ENCODE peak calls at places on chromosomes 1 and 21, in five cellular contexts. One of them, this sample, is unnamed.

GRCh38 chr1:234369784-234370183 is 3.5 kb upstream of the COA6 start:
- DNase-seq in hippocampal formation: no peak
- DNase-seq in astrocyte of the spinal cord: peak; percentile 3
- DNase-seq in HS-5: peak; percentile 42
- DNase-seq in NCI-H1436: no peak
- DNase-seq in this sample: no peak

GRCh38 chr1:208177656-208178055 is 66.5 kb downstream of the PLXNA2 start:
- DNase-seq in hippocampal formation: no peak
- DNase-seq in astrocyte of the spinal cord: no peak
- DNase-seq in HS-5: no peak
- DNase-seq in NCI-H1436: peak; percentile 93
- DNase-seq in this sample: no peak

GRCh38 chr1:31615414-31615813 is 2.1 kb upstream of the HCRTR1 start:
- DNase-seq in hippocampal formation: no peak
- DNase-seq in astrocyte of the spinal cord: no peak
- DNase-seq in HS-5: no peak
- DNase-seq in NCI-H1436: no peak
- DNase-seq in this sample: no peak

GRCh38 chr1:1989102-1989542 is 14.5 kb downstream of the CFAP74 start:
- DNase-seq in hippocampal formation: no peak
- DNase-seq in astrocyte of the spinal cord: no peak
- DNase-seq in HS-5: no peak
- DNase-seq in NCI-H1436: no peak
- DNase-seq in this sample: no peak

GRCh38 chr1:78141522-78142231 is 95.9 kb downstream of the GIPC2 start:
- DNase-seq in hippocampal formation: no peak
- DNase-seq in astrocyte of the spinal cord: no peak
- DNase-seq in HS-5: no peak
- DNase-seq in NCI-H1436: no peak
- DNase-seq in this sample: no peak

GRCh38 chr1:155127672-155128468 is at the start of gene EFNA1:
- DNase-seq in hippocampal formation: peak; percentile 81
- DNase-seq in astrocyte of the spinal cord: no peak
- DNase-seq in HS-5: no peak
- DNase-seq in NCI-H1436: peak; percentile 30
- DNase-seq in this sample: peak; percentile 67

GRCh38 chr1:169163059-169163458 is 56.6 kb downstream of the ATP1B1 start:
- DNase-seq in hippocampal formation: no peak
- DNase-seq in astrocyte of the spinal cord: no peak
- DNase-seq in HS-5: no peak
- DNase-seq in NCI-H1436: no peak
- DNase-seq in this sample: no peak

GRCh38 chr21:27275294-27275927 is 308.5 kb upstream of the ADAMTS5 start:
- DNase-seq in hippocampal formation: no peak
- DNase-seq in astrocyte of the spinal cord: peak; percentile 82
- DNase-seq in HS-5: peak; percentile 73
- DNase-seq in NCI-H1436: no peak
- DNase-seq in this sample: no peak

GRCh38 chr1:65441464-65441863 is 21.0 kb downstream of the LEPR start:
- DNase-seq in hippocampal formation: no peak
- DNase-seq in astrocyte of the spinal cord: no peak
- DNase-seq in HS-5: no peak
- DNase-seq in NCI-H1436: no peak
- DNase-seq in this sample: no peak

GRCh38 chr1:229093546-229094336 is 177.2 kb upstream of the RAB4A start:
- DNase-seq in hippocampal formation: no peak
- DNase-seq in astrocyte of the spinal cord: no peak
- DNase-seq in HS-5: no peak
- DNase-seq in NCI-H1436: no peak
- DNase-seq in this sample: no peak

GRCh38 chr1:244653439-244654283 is 735 bp downstream of the DESI2 start:
- DNase-seq in hippocampal formation: peak; percentile 17
- DNase-seq in astrocyte of the spinal cord: peak; percentile 20
- DNase-seq in HS-5: no peak
- DNase-seq in NCI-H1436: no peak
- DNase-seq in this sample: no peak

GRCh38 chr21:32867587-32867986 is 96.0 kb upstream of the PAXBP1 start:
- DNase-seq in hippocampal formation: no peak
- DNase-seq in astrocyte of the spinal cord: no peak
- DNase-seq in HS-5: no peak
- DNase-seq in NCI-H1436: no peak
- DNase-seq in this sample: no peak

GRCh38 chr1:116487016-116487415 is 83.8 kb downstream of the CD58 start:
- DNase-seq in hippocampal formation: no peak
- DNase-seq in astrocyte of the spinal cord: no peak
- DNase-seq in HS-5: no peak
- DNase-seq in NCI-H1436: no peak
- DNase-seq in this sample: no peak

GRCh38 chr1:185499986-185500626 is 183.1 kb upstream of the IVNS1ABP start:
- DNase-seq in hippocampal formation: no peak
- DNase-seq in astrocyte of the spinal cord: peak; percentile 96
- DNase-seq in HS-5: peak; percentile 75
- DNase-seq in NCI-H1436: no peak
- DNase-seq in this sample: no peak

GRCh38 chr1:92013923-92014322 is 15.9 kb upstream of the EPHX4 start:
- DNase-seq in hippocampal formation: no peak
- DNase-seq in astrocyte of the spinal cord: no peak
- DNase-seq in HS-5: no peak
- DNase-seq in NCI-H1436: no peak
- DNase-seq in this sample: no peak

GRCh38 chr1:172135923-172136610 is 284.4 kb upstream of the C1orf105 start:
- DNase-seq in hippocampal formation: no peak
- DNase-seq in astrocyte of the spinal cord: peak; percentile 79
- DNase-seq in HS-5: no peak
- DNase-seq in NCI-H1436: no peak
- DNase-seq in this sample: no peak

GRCh38 chr21:32062591-32063227 is 189.9 kb downstream of the HUNK start:
- DNase-seq in hippocampal formation: no peak
- DNase-seq in astrocyte of the spinal cord: no peak
- DNase-seq in HS-5: no peak
- DNase-seq in NCI-H1436: no peak
- DNase-seq in this sample: no peak

GRCh38 chr1:180155202-180155682 is 573 bp downstream of the QSOX1 start:
- DNase-seq in hippocampal formation: no peak
- DNase-seq in astrocyte of the spinal cord: no peak
- DNase-seq in HS-5: no peak
- DNase-seq in NCI-H1436: no peak
- DNase-seq in this sample: no peak

GRCh38 chr1:19437911-19438310 is 47.4 kb downstream of the CAPZB start:
- DNase-seq in hippocampal formation: no peak
- DNase-seq in astrocyte of the spinal cord: peak; percentile 89
- DNase-seq in HS-5: no peak
- DNase-seq in NCI-H1436: no peak
- DNase-seq in this sample: no peak

GRCh38 chr1:171985639-171986038 is 144.3 kb downstream of the DNM3 start:
- DNase-seq in hippocampal formation: peak; percentile 14
- DNase-seq in astrocyte of the spinal cord: no peak
- DNase-seq in HS-5: no peak
- DNase-seq in NCI-H1436: no peak
- DNase-seq in this sample: peak; percentile 46

GRCh38 chr1:153661111-153661708 is 2.7 kb downstream of the SNAPIN start:
- DNase-seq in hippocampal formation: no peak
- DNase-seq in astrocyte of the spinal cord: peak; percentile 67
- DNase-seq in HS-5: no peak
- DNase-seq in NCI-H1436: peak; percentile 17
- DNase-seq in this sample: no peak

GRCh38 chr1:180609643-180610555 is 21.9 kb upstream of the XPR1 start:
- DNase-seq in hippocampal formation: no peak
- DNase-seq in astrocyte of the spinal cord: no peak
- DNase-seq in HS-5: no peak
- DNase-seq in NCI-H1436: no peak
- DNase-seq in this sample: no peak

GRCh38 chr1:89735449-89735848 is 85.4 kb upstream of the LRRC8D start:
- DNase-seq in hippocampal formation: no peak
- DNase-seq in astrocyte of the spinal cord: no peak
- DNase-seq in HS-5: no peak
- DNase-seq in NCI-H1436: no peak
- DNase-seq in this sample: no peak

GRCh38 chr1:67726224-67726623 is 41.2 kb downstream of the GADD45A start:
- DNase-seq in hippocampal formation: no peak
- DNase-seq in astrocyte of the spinal cord: no peak
- DNase-seq in HS-5: peak; percentile 77
- DNase-seq in NCI-H1436: no peak
- DNase-seq in this sample: no peak

GRCh38 chr21:33543505-33544129 is 779 bp downstream of the SON start:
- DNase-seq in hippocampal formation: no peak
- DNase-seq in astrocyte of the spinal cord: no peak
- DNase-seq in HS-5: peak; percentile 38
- DNase-seq in NCI-H1436: peak; percentile 20
- DNase-seq in this sample: no peak

GRCh38 chr1:211135342-211135950 is 1.5 kb upstream of the KCNH1 start:
- DNase-seq in hippocampal formation: no peak
- DNase-seq in astrocyte of the spinal cord: peak; percentile 75
- DNase-seq in HS-5: peak; percentile 46
- DNase-seq in NCI-H1436: peak; percentile 66
- DNase-seq in this sample: no peak

GRCh38 chr1:157659576-157660247 is 40.9 kb downstream of the FCRL3 start:
- DNase-seq in hippocampal formation: no peak
- DNase-seq in astrocyte of the spinal cord: no peak
- DNase-seq in HS-5: no peak
- DNase-seq in NCI-H1436: no peak
- DNase-seq in this sample: no peak

GRCh38 chr1:32494196-32494595 is 29.3 kb downstream of the ZBTB8B start:
- DNase-seq in hippocampal formation: no peak
- DNase-seq in astrocyte of the spinal cord: no peak
- DNase-seq in HS-5: no peak
- DNase-seq in NCI-H1436: no peak
- DNase-seq in this sample: no peak

GRCh38 chr1:56034222-56034621 is 545.1 kb downstream of the PLPP3 start:
- DNase-seq in hippocampal formation: no peak
- DNase-seq in astrocyte of the spinal cord: peak; percentile 35
- DNase-seq in HS-5: peak; percentile 31
- DNase-seq in NCI-H1436: no peak
- DNase-seq in this sample: no peak

GRCh38 chr1:64515427-64515826 is 45.5 kb downstream of the CACHD1 start:
- DNase-seq in hippocampal formation: no peak
- DNase-seq in astrocyte of the spinal cord: peak; percentile 48
- DNase-seq in HS-5: no peak
- DNase-seq in NCI-H1436: peak; percentile 6
- DNase-seq in this sample: peak; percentile 38

GRCh38 chr1:41810446-41810845 is 108.3 kb downstream of the HIVEP3 start:
- DNase-seq in hippocampal formation: no peak
- DNase-seq in astrocyte of the spinal cord: peak; percentile 64
- DNase-seq in HS-5: no peak
- DNase-seq in NCI-H1436: no peak
- DNase-seq in this sample: no peak

GRCh38 chr21:45631540-45631939 is 12.0 kb upstream of the PCBP3 start:
- DNase-seq in hippocampal formation: no peak
- DNase-seq in astrocyte of the spinal cord: no peak
- DNase-seq in HS-5: no peak
- DNase-seq in NCI-H1436: no peak
- DNase-seq in this sample: no peak

GRCh38 chr1:61561666-61562065 is 163.3 kb downstream of the TM2D1 start:
- DNase-seq in hippocampal formation: no peak
- DNase-seq in astrocyte of the spinal cord: peak; percentile 18
- DNase-seq in HS-5: no peak
- DNase-seq in NCI-H1436: no peak
- DNase-seq in this sample: no peak

GRCh38 chr1:30405081-30405480 is 318.3 kb downstream of the MATN1 start:
- DNase-seq in hippocampal formation: no peak
- DNase-seq in astrocyte of the spinal cord: no peak
- DNase-seq in HS-5: no peak
- DNase-seq in NCI-H1436: no peak
- DNase-seq in this sample: no peak

GRCh38 chr1:224170748-224171478 is 12.1 kb upstream of the DEGS1 start:
- DNase-seq in hippocampal formation: no peak
- DNase-seq in astrocyte of the spinal cord: peak; percentile 15
- DNase-seq in HS-5: no peak
- DNase-seq in NCI-H1436: peak; percentile 7
- DNase-seq in this sample: no peak

GRCh38 chr1:43477716-43478115 is 24.0 kb upstream of the HYI start:
- DNase-seq in hippocampal formation: no peak
- DNase-seq in astrocyte of the spinal cord: no peak
- DNase-seq in HS-5: no peak
- DNase-seq in NCI-H1436: no peak
- DNase-seq in this sample: no peak

GRCh38 chr1:209400351-209401220 is 182.9 kb upstream of the CAMK1G start:
- DNase-seq in hippocampal formation: no peak
- DNase-seq in astrocyte of the spinal cord: no peak
- DNase-seq in HS-5: no peak
- DNase-seq in NCI-H1436: no peak
- DNase-seq in this sample: no peak

GRCh38 chr1:36203554-36204346 is 20.5 kb upstream of the THRAP3 start:
- DNase-seq in hippocampal formation: peak; percentile 71
- DNase-seq in astrocyte of the spinal cord: peak; percentile 26
- DNase-seq in HS-5: no peak
- DNase-seq in NCI-H1436: no peak
- DNase-seq in this sample: peak; percentile 59